ENCODE peak calls at places on chromosomes 13 and 19, in ten cellular contexts. A is pancreas; P is neural crest cell; N is T-helper 22 cell; Q is GM20000; Y is stimulated activated CD4-positive, alpha-beta T cell treated with anti-CD3 and anti-CD28 coated beads, Interleukin-15, amount 100 ng/mL, for 1 hour; R is stimulated activated CD8-positive, alpha-beta memory T cell treated with anti-CD3 and anti-CD28 coated beads, Interleukin-2, amount 100 ng/mL, for 1 hour; W is GM10248; B is coronary artery; D is heart left ventricle. Z is an unnamed sample.

GRCh38 chr19:8209111-8209964 is at the start of gene CERS4:
- DNase-seq in W (peak; percentile 95), N (peak; percentile 71), Y (peak; percentile 68), D (peak; percentile 84), B (no peak), P (peak; percentile 75), A (peak; percentile 94), R (peak; percentile 71), Q (peak; percentile 98), Z (peak; percentile 69)

GRCh38 chr19:41298327-41298964 is 11.5 kb upstream of the CCDC97 start:
- DNase-seq in D (peak; percentile 91), P (no peak), N (peak; percentile 70), A (peak; percentile 71), R (peak; percentile 36), Q (no peak), Y (no peak), B (peak; percentile 92), W (no peak), Z (peak; percentile 45)

GRCh38 chr13:86856996-86857395 is 814.2 kb upstream of the SLITRK5 start:
- DNase-seq in R (no peak), Y (no peak), Q (no peak), N (no peak), A (no peak), P (no peak), W (no peak), D (no peak), B (no peak), Z (no peak)

GRCh38 chr13:87798536-87798935 is 127.4 kb downstream of the SLITRK5 start:
- DNase-seq in Y (no peak), A (peak; percentile 45), R (no peak), D (no peak), Q (no peak), W (no peak), N (no peak), P (no peak), B (no peak), Z (no peak)

GRCh38 chr19:43765109-43765876 is 10.5 kb upstream of the SMG9 start:
- DNase-seq in D (no peak), B (no peak), W (peak; percentile 72), Y (peak; percentile 34), Q (peak; percentile 77), N (peak; percentile 72), A (no peak), P (no peak), R (peak; percentile 49), Z (peak; percentile 30)

GRCh38 chr19:30473334-30473867 is 101.2 kb downstream of the ZNF536 start:
- DNase-seq in Y (no peak), A (no peak), B (no peak), D (no peak), P (no peak), R (no peak), W (no peak), N (no peak), Q (no peak), Z (no peak)

GRCh38 chr19:9735986-9736385 is 32.6 kb downstream of the ZNF846 start:
- DNase-seq in W (no peak), Y (no peak), N (no peak), R (no peak), P (no peak), A (no peak), B (no peak), D (no peak), Q (no peak), Z (no peak)

GRCh38 chr13:35909837-35910236 is 221.3 kb downstream of the DCLK1 start:
- DNase-seq in B (no peak), P (no peak), W (no peak), Y (no peak), D (no peak), A (no peak), N (no peak), R (no peak), Q (no peak), Z (no peak)

GRCh38 chr13:101150998-101151397 is 265.3 kb downstream of the NALCN start:
- DNase-seq in B (no peak), W (no peak), N (no peak), P (no peak), A (no peak), D (no peak), Q (no peak), Y (no peak), R (no peak), Z (no peak)

GRCh38 chr19:9306443-9306842 is 3.2 kb downstream of the ZNF699 start:
- DNase-seq in N (no peak), R (no peak), W (no peak), D (no peak), Y (no peak), B (no peak), P (no peak), A (no peak), Q (no peak), Z (no peak)

Z was measured in central memory CD8-positive, alpha-beta T cell.